ENCODE peak calls at places on chromosome 6, in eight cellular contexts. S is psoas muscle, X is HFF-Myc, H is coronary artery, U is activated gamma-delta T cell treated with Interleukin-2 at 50 U/mL for 16 hours, F is epithelial cell of esophagus, T is GM03348, A is midbrain. J is an unnamed sample.
A peak's percentile ranks its signal among the peaks of the same experiment; 100 is the strongest.

GRCh38 chr6:117409420-117409819 is 16.3 kb downstream of the ROS1 start:
- DNase-seq in S (no peak), X (no peak), H (no peak), U (no peak), F (no peak), T (no peak), A (no peak), J (no peak)

GRCh38 chr6:137549106-137549505 is 54.9 kb upstream of the OLIG3 start:
- DNase-seq in S (no peak), X (no peak), H (no peak), U (no peak), F (no peak), T (no peak), A (no peak), J (no peak)

GRCh38 chr6:5671162-5671561 is 335.6 kb downstream of the NRN1 start:
- DNase-seq in S (no peak), X (no peak), H (no peak), U (no peak), F (peak; percentile 78), T (peak; percentile 62), A (peak; percentile 38), J (peak; percentile 91)

GRCh38 chr6:16179970-16180431 is 51.1 kb downstream of the MYLIP start:
- DNase-seq in S (no peak), X (no peak), H (no peak), U (peak; percentile 42), F (no peak), T (no peak), A (no peak), J (peak; percentile 99)

GRCh38 chr6:11413728-11414127 is 123.8 kb upstream of the TMEM170B start:
- DNase-seq in S (no peak), X (no peak), H (no peak), U (no peak), F (peak; percentile 68), T (peak; percentile 59), A (no peak), J (no peak)

GRCh38 chr6:84791233-84791632 is 26.8 kb upstream of the TBX18 start:
- DNase-seq in S (no peak), X (peak; percentile 27), H (no peak), U (no peak), F (no peak), T (peak; percentile 25), A (no peak), J (no peak)

GRCh38 chr6:2793491-2794151 is 28.4 kb downstream of the WRNIP1 start:
- DNase-seq in S (no peak), X (no peak), H (no peak), U (peak; percentile 12), F (peak; percentile 81), T (no peak), A (peak; percentile 27), J (no peak)

GRCh38 chr6:3848380-3848779 is 793 bp upstream of the FAM50B start:
- DNase-seq in S (no peak), X (no peak), H (no peak), U (no peak), F (peak; percentile 35), T (peak; percentile 49), A (no peak), J (no peak)

GRCh38 chr6:168035098-168035660 is 37.7 kb downstream of the KIF25 start:
- DNase-seq in S (peak; percentile 69), X (peak; percentile 51), H (no peak), U (no peak), F (peak; percentile 43), T (peak; percentile 88), A (peak; percentile 26), J (no peak)

GRCh38 chr6:70651326-70651905 is 16.3 kb upstream of the SMAP1 start:
- DNase-seq in S (no peak), X (no peak), H (no peak), U (peak; percentile 36), F (no peak), T (no peak), A (no peak), J (peak; percentile 69)